ENCODE peak calls at places on chromosomes 5 and 9, in eight cellular contexts. One of them, this sample, is unnamed.

GRCh38 chr9:3251309-3251708 is 274.5 kb downstream of the RFX3 start:
- DNase-seq in sigmoid colon: no peak
- DNase-seq in fibroblast of the aortic adventitia: no peak
- DNase-seq in esophagus muscularis mucosa: no peak
- DNase-seq in suprapubic skin: no peak
- DNase-seq in right cardiac atrium: no peak
- DNase-seq in neuronal stem cell: no peak
- DNase-seq in PC-9: no peak
- DNase-seq in this sample: no peak

GRCh38 chr5:172707285-172708182 is 63.5 kb downstream of the DUSP1 start:
- DNase-seq in suprapubic skin: no peak
- DNase-seq in esophagus muscularis mucosa: no peak
- DNase-seq in right cardiac atrium: peak
- DNase-seq in PC-9: peak
- DNase-seq in fibroblast of the aortic adventitia: peak
- DNase-seq in sigmoid colon: no peak
- DNase-seq in neuronal stem cell: no peak
- DNase-seq in this sample: peak

GRCh38 chr9:32291370-32291769 is 93.1 kb upstream of the ACO1 start:
- DNase-seq in neuronal stem cell: no peak
- DNase-seq in PC-9: peak
- DNase-seq in right cardiac atrium: no peak
- DNase-seq in sigmoid colon: no peak
- DNase-seq in esophagus muscularis mucosa: no peak
- DNase-seq in suprapubic skin: no peak
- DNase-seq in fibroblast of the aortic adventitia: no peak
- DNase-seq in this sample: no peak

GRCh38 chr5:175329976-175330375 is 114.0 kb downstream of the DRD1 start:
- DNase-seq in fibroblast of the aortic adventitia: no peak
- DNase-seq in suprapubic skin: no peak
- DNase-seq in sigmoid colon: no peak
- DNase-seq in right cardiac atrium: no peak
- DNase-seq in neuronal stem cell: no peak
- DNase-seq in PC-9: no peak
- DNase-seq in esophagus muscularis mucosa: no peak
- DNase-seq in this sample: no peak

GRCh38 chr9:13915131-13915530 is 398.8 kb downstream of the NFIB start:
- DNase-seq in neuronal stem cell: no peak
- DNase-seq in fibroblast of the aortic adventitia: no peak
- DNase-seq in sigmoid colon: no peak
- DNase-seq in suprapubic skin: no peak
- DNase-seq in right cardiac atrium: no peak
- DNase-seq in PC-9: no peak
- DNase-seq in esophagus muscularis mucosa: no peak
- DNase-seq in this sample: no peak

GRCh38 chr5:36630201-36630968 is 24.0 kb downstream of the SLC1A3 start:
- DNase-seq in esophagus muscularis mucosa: no peak
- DNase-seq in neuronal stem cell: no peak
- DNase-seq in sigmoid colon: no peak
- DNase-seq in right cardiac atrium: no peak
- DNase-seq in suprapubic skin: no peak
- DNase-seq in PC-9: no peak
- DNase-seq in fibroblast of the aortic adventitia: no peak
- DNase-seq in this sample: no peak

GRCh38 chr9:97176206-97176605 is 131.3 kb upstream of the CCDC180 start:
- DNase-seq in suprapubic skin: no peak
- DNase-seq in neuronal stem cell: no peak
- DNase-seq in esophagus muscularis mucosa: no peak
- DNase-seq in sigmoid colon: no peak
- DNase-seq in right cardiac atrium: peak
- DNase-seq in fibroblast of the aortic adventitia: no peak
- DNase-seq in PC-9: no peak
- DNase-seq in this sample: no peak

GRCh38 chr5:54882101-54882500 is 103.3 kb downstream of the ESM1 start:
- DNase-seq in sigmoid colon: no peak
- DNase-seq in esophagus muscularis mucosa: no peak
- DNase-seq in suprapubic skin: no peak
- DNase-seq in neuronal stem cell: no peak
- DNase-seq in PC-9: no peak
- DNase-seq in right cardiac atrium: no peak
- DNase-seq in fibroblast of the aortic adventitia: no peak
- DNase-seq in this sample: no peak

GRCh38 chr5:61993446-61994017 is 312.5 kb upstream of the KIF2A start:
- DNase-seq in PC-9: no peak
- DNase-seq in esophagus muscularis mucosa: no peak
- DNase-seq in fibroblast of the aortic adventitia: no peak
- DNase-seq in right cardiac atrium: no peak
- DNase-seq in suprapubic skin: no peak
- DNase-seq in neuronal stem cell: no peak
- DNase-seq in sigmoid colon: no peak
- DNase-seq in this sample: no peak

GRCh38 chr5:52987711-52988329 is 1.3 kb upstream of the ITGA2 start:
- DNase-seq in esophagus muscularis mucosa: no peak
- DNase-seq in suprapubic skin: no peak
- DNase-seq in right cardiac atrium: no peak
- DNase-seq in fibroblast of the aortic adventitia: peak
- DNase-seq in PC-9: peak
- DNase-seq in neuronal stem cell: no peak
- DNase-seq in sigmoid colon: no peak
- DNase-seq in this sample: peak

GRCh38 chr9:82457959-82458358 is 469.4 kb downstream of the SPATA31D1 start:
- DNase-seq in neuronal stem cell: no peak
- DNase-seq in PC-9: no peak
- DNase-seq in esophagus muscularis mucosa: no peak
- DNase-seq in suprapubic skin: no peak
- DNase-seq in sigmoid colon: no peak
- DNase-seq in right cardiac atrium: no peak
- DNase-seq in fibroblast of the aortic adventitia: no peak
- DNase-seq in this sample: no peak

GRCh38 chr5:100667021-100667671 is 132.0 kb downstream of the FAM174A start:
- DNase-seq in right cardiac atrium: no peak
- DNase-seq in PC-9: no peak
- DNase-seq in esophagus muscularis mucosa: no peak
- DNase-seq in fibroblast of the aortic adventitia: peak
- DNase-seq in neuronal stem cell: no peak
- DNase-seq in sigmoid colon: no peak
- DNase-seq in suprapubic skin: no peak
- DNase-seq in this sample: peak

GRCh38 chr5:138641547-138642298 is 66.5 kb upstream of the HSPA9 start:
- DNase-seq in PC-9: peak
- DNase-seq in suprapubic skin: peak
- DNase-seq in sigmoid colon: no peak
- DNase-seq in fibroblast of the aortic adventitia: peak
- DNase-seq in right cardiac atrium: peak
- DNase-seq in esophagus muscularis mucosa: no peak
- DNase-seq in neuronal stem cell: peak
- DNase-seq in this sample: peak

GRCh38 chr9:75461188-75461587 is 372.9 kb downstream of the OSTF1 start:
- DNase-seq in sigmoid colon: no peak
- DNase-seq in suprapubic skin: no peak
- DNase-seq in neuronal stem cell: no peak
- DNase-seq in right cardiac atrium: no peak
- DNase-seq in esophagus muscularis mucosa: no peak
- DNase-seq in PC-9: no peak
- DNase-seq in fibroblast of the aortic adventitia: no peak
- DNase-seq in this sample: no peak

GRCh38 chr9:83062653-83063527 is at the start of gene RASEF:
- DNase-seq in sigmoid colon: no peak
- DNase-seq in esophagus muscularis mucosa: peak
- DNase-seq in fibroblast of the aortic adventitia: no peak
- DNase-seq in PC-9: peak
- DNase-seq in suprapubic skin: no peak
- DNase-seq in right cardiac atrium: peak
- DNase-seq in neuronal stem cell: peak
- DNase-seq in this sample: no peak

GRCh38 chr5:157626831-157627230 is 25.4 kb downstream of the SOX30 start:
- DNase-seq in esophagus muscularis mucosa: no peak
- DNase-seq in suprapubic skin: no peak
- DNase-seq in PC-9: no peak
- DNase-seq in fibroblast of the aortic adventitia: no peak
- DNase-seq in right cardiac atrium: no peak
- DNase-seq in sigmoid colon: no peak
- DNase-seq in neuronal stem cell: no peak
- DNase-seq in this sample: no peak

GRCh38 chr9:35829084-35829763 is at the start of gene TMEM8B:
- DNase-seq in right cardiac atrium: peak
- DNase-seq in sigmoid colon: peak
- DNase-seq in PC-9: peak
- DNase-seq in neuronal stem cell: peak
- DNase-seq in fibroblast of the aortic adventitia: peak
- DNase-seq in esophagus muscularis mucosa: peak
- DNase-seq in suprapubic skin: peak
- DNase-seq in this sample: peak

GRCh38 chr5:112475747-112476435 is 56.8 kb upstream of the EPB41L4A start:
- DNase-seq in neuronal stem cell: no peak
- DNase-seq in esophagus muscularis mucosa: no peak
- DNase-seq in suprapubic skin: no peak
- DNase-seq in fibroblast of the aortic adventitia: no peak
- DNase-seq in PC-9: no peak
- DNase-seq in right cardiac atrium: no peak
- DNase-seq in sigmoid colon: no peak
- DNase-seq in this sample: no peak

GRCh38 chr9:33170464-33171156 is 3.5 kb upstream of the B4GALT1 start:
- DNase-seq in sigmoid colon: peak
- DNase-seq in neuronal stem cell: no peak
- DNase-seq in suprapubic skin: peak
- DNase-seq in right cardiac atrium: peak
- DNase-seq in PC-9: no peak
- DNase-seq in fibroblast of the aortic adventitia: no peak
- DNase-seq in esophagus muscularis mucosa: no peak
- DNase-seq in this sample: no peak

GRCh38 chr9:69535911-69536310 is 136.3 kb downstream of the APBA1 start:
- DNase-seq in fibroblast of the aortic adventitia: peak
- DNase-seq in esophagus muscularis mucosa: no peak
- DNase-seq in neuronal stem cell: no peak
- DNase-seq in PC-9: no peak
- DNase-seq in suprapubic skin: no peak
- DNase-seq in right cardiac atrium: no peak
- DNase-seq in sigmoid colon: no peak
- DNase-seq in this sample: no peak

GRCh38 chr5:109857405-109858031 is 167.8 kb downstream of the MAN2A1 start:
- DNase-seq in fibroblast of the aortic adventitia: no peak
- DNase-seq in esophagus muscularis mucosa: no peak
- DNase-seq in neuronal stem cell: no peak
- DNase-seq in right cardiac atrium: no peak
- DNase-seq in suprapubic skin: no peak
- DNase-seq in PC-9: no peak
- DNase-seq in sigmoid colon: no peak
- DNase-seq in this sample: no peak

GRCh38 chr5:17441351-17441750 is 56.7 kb upstream of the TAF11L2 start:
- DNase-seq in PC-9: no peak
- DNase-seq in sigmoid colon: no peak
- DNase-seq in neuronal stem cell: no peak
- DNase-seq in esophagus muscularis mucosa: no peak
- DNase-seq in suprapubic skin: no peak
- DNase-seq in right cardiac atrium: no peak
- DNase-seq in fibroblast of the aortic adventitia: peak
- DNase-seq in this sample: peak

GRCh38 chr9:96293481-96293880 is 8.5 kb downstream of the HSD17B3 start:
- DNase-seq in sigmoid colon: no peak
- DNase-seq in esophagus muscularis mucosa: no peak
- DNase-seq in PC-9: no peak
- DNase-seq in neuronal stem cell: no peak
- DNase-seq in suprapubic skin: no peak
- DNase-seq in fibroblast of the aortic adventitia: no peak
- DNase-seq in right cardiac atrium: no peak
- DNase-seq in this sample: peak

GRCh38 chr5:14582797-14583137 is 1.2 kb downstream of the OTULINL start:
- DNase-seq in right cardiac atrium: no peak
- DNase-seq in sigmoid colon: no peak
- DNase-seq in neuronal stem cell: no peak
- DNase-seq in PC-9: no peak
- DNase-seq in fibroblast of the aortic adventitia: peak
- DNase-seq in esophagus muscularis mucosa: no peak
- DNase-seq in suprapubic skin: no peak
- DNase-seq in this sample: no peak
- H3K4me3 ChIP-seq in right cardiac atrium: peak
- H3K4me3 ChIP-seq in sigmoid colon: peak
- H3K4me3 ChIP-seq in neuronal stem cell: peak
- H3K4me3 ChIP-seq in PC-9: peak
- H3K4me3 ChIP-seq in fibroblast of the aortic adventitia: no peak
- H3K4me3 ChIP-seq in esophagus muscularis mucosa: peak
- H3K4me3 ChIP-seq in suprapubic skin: peak
- H3K4me3 ChIP-seq in this sample: no peak

GRCh38 chr9:98983295-98984268 is 39.9 kb downstream of the COL15A1 start:
- DNase-seq in suprapubic skin: peak
- DNase-seq in fibroblast of the aortic adventitia: peak
- DNase-seq in sigmoid colon: peak
- DNase-seq in right cardiac atrium: peak
- DNase-seq in neuronal stem cell: no peak
- DNase-seq in PC-9: no peak
- DNase-seq in esophagus muscularis mucosa: no peak
- DNase-seq in this sample: peak

GRCh38 chr9:98978231-98978681 is 34.5 kb downstream of the COL15A1 start:
- DNase-seq in sigmoid colon: peak
- DNase-seq in esophagus muscularis mucosa: no peak
- DNase-seq in suprapubic skin: no peak
- DNase-seq in right cardiac atrium: no peak
- DNase-seq in PC-9: no peak
- DNase-seq in fibroblast of the aortic adventitia: no peak
- DNase-seq in neuronal stem cell: peak
- DNase-seq in this sample: no peak

GRCh38 chr9:98977246-98977681 is 33.6 kb downstream of the COL15A1 start:
- DNase-seq in PC-9: no peak
- DNase-seq in esophagus muscularis mucosa: no peak
- DNase-seq in fibroblast of the aortic adventitia: no peak
- DNase-seq in suprapubic skin: peak
- DNase-seq in sigmoid colon: peak
- DNase-seq in right cardiac atrium: peak
- DNase-seq in neuronal stem cell: no peak
- DNase-seq in this sample: no peak

GRCh38 chr9:98977813-98978212 is 34.1 kb downstream of the COL15A1 start:
- DNase-seq in neuronal stem cell: no peak
- DNase-seq in esophagus muscularis mucosa: no peak
- DNase-seq in sigmoid colon: peak
- DNase-seq in fibroblast of the aortic adventitia: no peak
- DNase-seq in suprapubic skin: peak
- DNase-seq in PC-9: no peak
- DNase-seq in right cardiac atrium: peak
- DNase-seq in this sample: no peak

GRCh38 chr9:98980291-98980690 is 36.6 kb downstream of the COL15A1 start:
- DNase-seq in right cardiac atrium: no peak
- DNase-seq in sigmoid colon: peak
- DNase-seq in esophagus muscularis mucosa: no peak
- DNase-seq in suprapubic skin: no peak
- DNase-seq in PC-9: no peak
- DNase-seq in neuronal stem cell: no peak
- DNase-seq in fibroblast of the aortic adventitia: no peak
- DNase-seq in this sample: no peak
- H3K4me3 ChIP-seq in right cardiac atrium: no peak
- H3K4me3 ChIP-seq in sigmoid colon: no peak
- H3K4me3 ChIP-seq in esophagus muscularis mucosa: no peak
- H3K4me3 ChIP-seq in suprapubic skin: no peak
- H3K4me3 ChIP-seq in PC-9: no peak
- H3K4me3 ChIP-seq in neuronal stem cell: no peak
- H3K4me3 ChIP-seq in fibroblast of the aortic adventitia: no peak
- H3K4me3 ChIP-seq in this sample: no peak

GRCh38 chr5:140868721-140869554 is at the start of gene PCDHA11:
- DNase-seq in sigmoid colon: no peak
- DNase-seq in esophagus muscularis mucosa: no peak
- DNase-seq in PC-9: no peak
- DNase-seq in neuronal stem cell: peak
- DNase-seq in fibroblast of the aortic adventitia: no peak
- DNase-seq in suprapubic skin: no peak
- DNase-seq in right cardiac atrium: no peak
- DNase-seq in this sample: no peak
- H3K4me3 ChIP-seq in sigmoid colon: no peak
- H3K4me3 ChIP-seq in esophagus muscularis mucosa: peak
- H3K4me3 ChIP-seq in PC-9: no peak
- H3K4me3 ChIP-seq in neuronal stem cell: no peak
- H3K4me3 ChIP-seq in fibroblast of the aortic adventitia: no peak
- H3K4me3 ChIP-seq in suprapubic skin: no peak
- H3K4me3 ChIP-seq in right cardiac atrium: no peak
- H3K4me3 ChIP-seq in this sample: no peak

GRCh38 chr9:64773491-64773931 is 511.5 kb downstream of the FOXD4L5 start:
- DNase-seq in right cardiac atrium: peak
- DNase-seq in esophagus muscularis mucosa: peak
- DNase-seq in fibroblast of the aortic adventitia: no peak
- DNase-seq in sigmoid colon: no peak
- DNase-seq in neuronal stem cell: peak
- DNase-seq in PC-9: no peak
- DNase-seq in suprapubic skin: peak
- DNase-seq in this sample: no peak
- H3K4me3 ChIP-seq in right cardiac atrium: peak
- H3K4me3 ChIP-seq in esophagus muscularis mucosa: peak
- H3K4me3 ChIP-seq in fibroblast of the aortic adventitia: peak
- H3K4me3 ChIP-seq in sigmoid colon: no peak
- H3K4me3 ChIP-seq in neuronal stem cell: peak
- H3K4me3 ChIP-seq in PC-9: no peak
- H3K4me3 ChIP-seq in suprapubic skin: peak
- H3K4me3 ChIP-seq in this sample: peak